ENCODE peak calls at places on chromosomes 13 and 19, in seven cellular contexts. J, Q, W, K, R, Z and G are unnamed samples.

GRCh38 chr19:23286477-23286876 is 36.3 kb upstream of the ZNF724 start:
- DNase-seq in J (no peak), Q (no peak), W (peak; percentile 37), K (no peak), R (no peak), Z (no peak), G (no peak)

GRCh38 chr19:31955884-31956283 is 389.5 kb upstream of the ZNF507 start:
- DNase-seq in J (no peak), Q (no peak), W (no peak), K (no peak), R (no peak), Z (no peak), G (no peak)

GRCh38 chr19:51784922-51785690 is 9.9 kb upstream of the FPR3 start:
- DNase-seq in J (peak; percentile 91), Q (no peak), W (peak; percentile 94), K (no peak), R (no peak), Z (peak; percentile 92), G (no peak)

GRCh38 chr19:50833802-50834167 is 411 bp upstream of the KLK15 start:
- DNase-seq in J (no peak), Q (no peak), W (no peak), K (no peak), R (no peak), Z (no peak), G (no peak)

GRCh38 chr19:30338878-30339623 is 33.1 kb upstream of the ZNF536 start:
- DNase-seq in J (no peak), Q (no peak), W (no peak), K (no peak), R (no peak), Z (no peak), G (no peak)

GRCh38 chr13:65505941-65506340 is 1724.2 kb downstream of the PCDH9 start:
- DNase-seq in J (no peak), Q (no peak), W (no peak), K (no peak), R (no peak), Z (no peak), G (no peak)

GRCh38 chr13:19618925-19619324 is 14.5 kb upstream of the MPHOSPH8 start:
- DNase-seq in J (peak; percentile 58), Q (no peak), W (peak; percentile 53), K (no peak), R (peak; percentile 48), Z (peak; percentile 51), G (no peak)

GRCh38 chr19:30530751-30531150 is 158.6 kb downstream of the ZNF536 start:
- DNase-seq in J (no peak), Q (no peak), W (no peak), K (no peak), R (no peak), Z (no peak), G (no peak)

GRCh38 chr19:30228113-30228725 is 144.0 kb upstream of the ZNF536 start:
- DNase-seq in J (no peak), Q (no peak), W (no peak), K (no peak), R (no peak), Z (no peak), G (no peak)

GRCh38 chr19:47187023-47187655 is 43.9 kb downstream of the BBC3 start:
- DNase-seq in J (no peak), Q (no peak), W (no peak), K (no peak), R (no peak), Z (no peak), G (no peak)

GRCh38 chr13:113353254-113353653 is 10.7 kb downstream of the GRTP1 start:
- DNase-seq in J (no peak), Q (no peak), W (no peak), K (no peak), R (no peak), Z (no peak), G (no peak)

GRCh38 chr19:28466107-28467045 is 746.6 kb downstream of the UQCRFS1 start:
- DNase-seq in J (peak; percentile 61), Q (no peak), W (peak; percentile 52), K (peak; percentile 55), R (no peak), Z (peak; percentile 77), G (peak; percentile 28)

GRCh38 chr19:11269408-11269807 is 7.1 kb upstream of the DOCK6 start:
- DNase-seq in J (peak; percentile 50), Q (no peak), W (no peak), K (no peak), R (peak; percentile 93), Z (peak; percentile 41), G (no peak)

DNA sequence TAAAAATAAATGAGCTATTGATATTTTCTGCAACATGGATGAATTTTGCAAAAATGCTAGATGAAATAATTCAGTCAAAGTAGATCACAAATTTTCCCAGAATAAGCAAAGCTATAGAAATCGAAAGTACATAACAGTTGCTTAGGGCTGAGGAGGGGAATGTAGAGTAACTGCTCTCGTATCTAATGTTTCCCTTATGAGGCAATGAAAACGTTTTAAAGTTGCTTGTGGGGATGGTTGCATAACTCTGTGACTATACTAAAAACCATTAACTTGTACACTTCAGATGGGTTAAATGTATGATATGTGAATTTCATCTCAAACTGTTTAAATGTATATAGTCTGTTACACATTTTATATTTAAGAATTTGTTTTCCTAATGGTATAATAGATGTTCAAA is 231.7 kb downstream of the GGACT start:
- DNase-seq in J (no peak), Q (no peak), W (peak; percentile 81), K (no peak), R (no peak), Z (no peak), G (no peak)
- H3K4me3 ChIP-seq in J (no peak overlapping the region), Q (no peak overlapping the region), W (peak overlapping the region; percentile 19), K (no peak overlapping the region), R (no peak overlapping the region), Z (no peak overlapping the region), G (no peak overlapping the region)

GRCh38 chr19:36054119-36054732 is at the start of gene THAP8:
- DNase-seq in J (peak; percentile 98), Q (peak; percentile 92), W (peak; percentile 97), K (peak; percentile 100), R (peak; percentile 100), Z (peak; percentile 99), G (peak; percentile 99)

GRCh38 chr19:36049080-36049698 is 4.9 kb downstream of the THAP8 start:
- DNase-seq in J (peak; percentile 9), Q (no peak), W (no peak), K (no peak), R (no peak), Z (no peak), G (no peak)

GRCh38 chr19:36051637-36052036 is 2.4 kb downstream of the THAP8 start:
- DNase-seq in J (no peak), Q (no peak), W (no peak), K (no peak), R (no peak), Z (no peak), G (no peak)

GRCh38 chr19:36047835-36048234 is 6.2 kb downstream of the THAP8 start:
- DNase-seq in J (no peak), Q (no peak), W (no peak), K (no peak), R (no peak), Z (no peak), G (no peak)

DNA sequence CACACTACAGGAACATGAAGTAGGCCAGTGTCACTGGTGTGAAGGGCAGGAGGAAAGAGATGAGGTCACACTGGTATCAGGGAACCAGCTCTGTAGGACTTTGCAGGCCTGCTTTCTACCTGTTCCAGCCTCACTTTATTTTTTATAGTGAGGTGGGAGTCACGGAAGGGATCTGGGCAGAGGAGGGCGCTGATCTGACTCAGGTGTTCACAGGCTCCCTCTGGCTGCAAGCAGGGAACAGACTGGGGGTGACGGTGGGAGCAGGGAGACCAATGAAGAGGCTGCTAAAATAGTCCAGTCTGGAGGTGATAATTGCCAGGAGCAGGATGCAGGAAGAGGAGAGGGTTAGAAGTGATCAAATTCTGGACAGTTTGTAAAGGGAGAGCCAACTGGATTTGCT is 2.8 kb downstream of the THAP8 start:
- DNase-seq in J (no peak), Q (no peak), W (no peak), K (no peak), R (no peak), Z (no peak), G (no peak)
- TF ChIP-seq CTCF in J (peak; percentile 14), Q (no peak), W (no peak), K (no peak), R (no peak), Z (peak; percentile 11), G (no peak)

GRCh38 chr19:14039181-14039580 is 7.6 kb downstream of the IL27RA start:
- DNase-seq in J (no peak), Q (no peak), W (no peak), K (no peak), R (no peak), Z (no peak), G (no peak)

GRCh38 chr19:14031719-14032480 is at the start of gene IL27RA:
- DNase-seq in J (peak; percentile 26), Q (no peak), W (peak; percentile 86), K (peak; percentile 76), R (peak; percentile 40), Z (peak; percentile 29), G (no peak)

GRCh38 chr19:14030997-14031718 is 404 bp upstream of the IL27RA start:
- DNase-seq in J (no peak), Q (no peak), W (no peak), K (no peak), R (no peak), Z (no peak), G (no peak)

GRCh38 chr19:14033946-14034345 is 2.4 kb downstream of the IL27RA start:
- DNase-seq in J (no peak), Q (no peak), W (no peak), K (no peak), R (no peak), Z (no peak), G (no peak)

DNA sequence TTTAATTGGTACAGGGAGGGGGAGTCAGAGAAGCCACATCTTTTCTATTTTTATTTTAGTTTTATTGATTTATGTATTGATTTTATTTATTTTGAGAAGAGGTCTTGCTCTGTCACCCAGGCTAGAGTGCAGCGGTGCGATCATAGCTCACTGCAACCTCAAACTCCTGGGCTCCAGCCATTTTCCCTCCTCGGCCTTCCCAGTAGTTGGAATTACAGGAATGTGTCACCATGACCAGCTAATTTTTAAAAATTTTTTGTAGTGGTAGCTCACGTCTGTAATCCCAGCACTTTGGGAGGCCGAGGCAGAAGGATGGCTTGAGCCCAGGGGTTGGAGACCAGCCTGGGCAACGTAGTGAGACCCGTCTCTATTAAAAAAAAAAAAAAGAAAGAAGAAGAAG is 4.1 kb downstream of the IL27RA start:
- DNase-seq in J (no peak), Q (no peak), W (no peak), K (no peak), R (no peak), Z (peak; percentile 26), G (peak; percentile 43)
- H3K4me3 ChIP-seq in J (no peak overlapping the region), Q (no peak overlapping the region), W (no peak overlapping the region), K (no peak overlapping the region), R (no peak overlapping the region), Z (no peak overlapping the region), G (no peak overlapping the region)

DNA sequence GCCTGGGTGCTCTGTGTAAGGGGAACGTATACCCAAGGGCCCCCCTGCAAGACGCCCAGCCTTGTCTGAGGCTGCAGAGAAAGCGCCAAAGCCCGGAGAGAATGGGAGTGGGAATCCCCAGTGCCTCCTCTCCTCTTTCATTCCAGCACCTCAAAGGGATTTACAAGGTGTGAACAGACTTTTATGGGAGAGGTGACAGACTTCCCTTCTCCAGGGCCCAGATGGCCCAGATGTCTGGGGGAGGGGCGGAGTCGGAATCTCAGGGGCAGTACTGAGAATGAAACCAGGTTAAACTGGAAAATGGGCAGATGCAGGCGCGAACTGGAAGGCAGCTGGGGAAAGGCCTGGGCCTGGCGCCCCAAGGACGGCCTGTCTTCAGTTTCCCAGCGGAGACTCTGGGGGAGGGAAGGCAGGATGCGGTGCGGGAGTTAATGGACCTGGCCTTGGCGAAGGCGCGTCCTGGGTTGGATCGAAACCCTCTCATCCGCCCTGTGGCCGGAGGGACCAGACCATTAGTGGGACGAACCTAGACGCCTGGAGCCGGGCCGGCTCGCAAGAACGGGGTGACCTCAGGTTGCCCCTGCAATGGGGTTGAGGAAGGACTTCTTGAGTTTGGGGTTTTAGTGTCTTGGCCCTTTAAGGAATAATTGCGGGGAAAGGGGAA is 622 bp upstream of the TRIP10 start:
- DNase-seq in J (peak; percentile 47), Q (no peak), W (no peak), K (no peak), R (no peak), Z (no peak), G (no peak)
- TF ChIP-seq CTCF in J (no peak), Q (no peak), W (no peak), K (peak; percentile 3), R (no peak), Z (no peak), G (no peak)